ENCODE peak calls at places on chromosomes 5 and 9, in four cellular contexts. F is HCT116, T is HepG2, K is Panc1. C is an unnamed sample.

GRCh38 chr9:4862506-4863250 is 69.9 kb downstream of the RCL1 start:
- DNase-seq in F (no peak), T (no peak), K (no peak), C (peak)

GRCh38 chr5:116573279-116573616 is 1.4 kb downstream of the SEMA6A start:
- DNase-seq in F (no peak), T (no peak), K (no peak), C (no peak)

GRCh38 chr9:5040730-5041389 is 55.8 kb downstream of the JAK2 start:
- DNase-seq in F (no peak), T (no peak), K (no peak), C (no peak)

GRCh38 chr5:136802382-136802781 is 437.0 kb upstream of the TRPC7 start:
- DNase-seq in F (no peak), T (no peak), K (peak), C (no peak)

GRCh38 chr5:154406231-154406630 is 39.6 kb upstream of the SAP30L start:
- DNase-seq in F (peak), T (no peak), K (no peak), C (no peak)

GRCh38 chr5:6713274-6714181 is at the start of gene TENT4A:
- DNase-seq in F (no peak), T (no peak), K (no peak), C (peak)

GRCh38 chr5:18811616-18812015 is 1176.4 kb downstream of the CDH18 start:
- DNase-seq in F (no peak), T (no peak), K (no peak), C (no peak)

GRCh38 chr9:134002796-134003195 is 10.7 kb upstream of the VAV2 start:
- DNase-seq in F (no peak), T (no peak), K (no peak), C (no peak)

GRCh38 chr5:163564321-163564924 is 59.0 kb downstream of the MAT2B start:
- DNase-seq in F (peak), T (peak), K (peak), C (peak)

GRCh38 chr5:64971538-64971937 is 202.8 kb downstream of the CWC27 start:
- DNase-seq in F (no peak), T (no peak), K (no peak), C (no peak)

GRCh38 chr9:24245988-24246387 is 299.7 kb downstream of the IZUMO3 start:
- DNase-seq in F (peak), T (no peak), K (no peak), C (no peak)

GRCh38 chr5:76402251-76402879 is 720 bp upstream of the IQGAP2 start:
- DNase-seq in F (no peak), T (peak), K (no peak), C (peak)

GRCh38 chr9:82127993-82128710 is 139.6 kb downstream of the SPATA31D1 start:
- DNase-seq in F (no peak), T (no peak), K (no peak), C (no peak)

GRCh38 chr9:120909904-120910303 is 16.7 kb downstream of the TRAF1 start:
- DNase-seq in F (no peak), T (no peak), K (no peak), C (no peak)

GRCh38 chr9:16112116-16112515 is 559.3 kb downstream of the CCDC171 start:
- DNase-seq in F (no peak), T (no peak), K (no peak), C (no peak)

GRCh38 chr5:58357121-58357520 is 102.8 kb downstream of the PLK2 start:
- DNase-seq in F (no peak), T (no peak), K (no peak), C (no peak)

GRCh38 chr9:15421532-15421931 is 1.1 kb upstream of the SNAPC3 start:
- DNase-seq in F (no peak), T (no peak), K (no peak), C (no peak)

GRCh38 chr5:12022444-12022843 is 118.2 kb upstream of the CTNND2 start:
- DNase-seq in F (no peak), T (no peak), K (no peak), C (no peak)

GRCh38 chr9:71106992-71107391 is 14.4 kb downstream of the TRPM3 start:
- DNase-seq in F (no peak), T (no peak), K (no peak), C (no peak)

GRCh38 chr5:158483202-158483870 is 616.4 kb downstream of the EBF1 start:
- DNase-seq in F (no peak), T (no peak), K (no peak), C (no peak)

GRCh38 chr5:93428868-93429267 is 152.2 kb downstream of the NR2F1-AS1 start:
- DNase-seq in F (no peak), T (no peak), K (no peak), C (no peak)

GRCh38 chr9:130940693-130941576 is 1.9 kb upstream of the FIBCD1 start:
- DNase-seq in F (peak), T (peak), K (no peak), C (peak)

GRCh38 chr5:73233461-73234151 is 60.6 kb downstream of the TMEM174 start:
- DNase-seq in F (no peak), T (no peak), K (no peak), C (no peak)

GRCh38 chr9:87742813-87743428 is 17.0 kb downstream of the CTSL start:
- DNase-seq in F (no peak), T (no peak), K (no peak), C (peak)

GRCh38 chr5:134177197-134178171 is 734 bp upstream of the SKP1 start:
- DNase-seq in F (peak), T (peak), K (peak), C (peak)

GRCh38 chr5:121088341-121088740 is 624.2 kb downstream of the PRR16 start:
- DNase-seq in F (no peak), T (no peak), K (no peak), C (no peak)

GRCh38 chr9:97078362-97078761 is 39.4 kb upstream of the CTSV start:
- DNase-seq in F (no peak), T (no peak), K (no peak), C (no peak)

GRCh38 chr5:97245371-97245770 is 62.3 kb upstream of the RIOK2 start:
- DNase-seq in F (no peak), T (no peak), K (no peak), C (no peak)

GRCh38 chr9:69476016-69476415 is 151.0 kb downstream of the ENTREP1 start:
- DNase-seq in F (no peak), T (no peak), K (no peak), C (no peak)

GRCh38 chr5:148846930-148847329 is 20.5 kb downstream of the ADRB2 start:
- DNase-seq in F (no peak), T (no peak), K (no peak), C (no peak)

GRCh38 chr9:123637940-123638634 is 282.1 kb downstream of the CRB2 start:
- DNase-seq in F (no peak), T (no peak), K (no peak), C (no peak)

GRCh38 chr9:122122903-122123632 is 30.0 kb upstream of the TTLL11 start:
- DNase-seq in F (peak), T (peak), K (peak), C (peak)

GRCh38 chr5:136646915-136647314 is 281.6 kb upstream of the TRPC7 start:
- DNase-seq in F (no peak), T (no peak), K (no peak), C (no peak)

GRCh38 chr5:149940077-149940574 is 4.5 kb downstream of the PDE6A start:
- DNase-seq in F (no peak), T (no peak), K (no peak), C (no peak)

GRCh38 chr5:69000216-69000615 is 93.6 kb upstream of the SLC30A5 start:
- DNase-seq in F (no peak), T (no peak), K (no peak), C (no peak)

GRCh38 chr5:114223866-114224265 is 138.0 kb upstream of the KCNN2 start:
- DNase-seq in F (peak), T (peak), K (no peak), C (no peak)

GRCh38 chr9:31582071-31582470 is 802.4 kb upstream of the ACO1 start:
- DNase-seq in F (no peak), T (no peak), K (no peak), C (no peak)

GRCh38 chr9:82467478-82467877 is 478.9 kb downstream of the SPATA31D1 start:
- DNase-seq in F (no peak), T (no peak), K (no peak), C (no peak)

GRCh38 chr9:135335691-135336181 is 143.8 kb upstream of the PPP1R26 start:
- DNase-seq in F (no peak), T (no peak), K (no peak), C (no peak)

GRCh38 chr9:105195259-105195658 is 49.2 kb upstream of the SLC44A1 start:
- DNase-seq in F (no peak), T (no peak), K (no peak), C (no peak)

GRCh38 chr9:105194234-105194633 is 50.2 kb upstream of the SLC44A1 start:
- DNase-seq in F (no peak), T (no peak), K (no peak), C (no peak)

GRCh38 chr9:105193560-105193959 is 50.9 kb upstream of the SLC44A1 start:
- DNase-seq in F (no peak), T (no peak), K (no peak), C (no peak)

GRCh38 chr9:105188746-105189145 is 55.7 kb upstream of the SLC44A1 start:
- DNase-seq in F (no peak), T (no peak), K (no peak), C (no peak)

DNA sequence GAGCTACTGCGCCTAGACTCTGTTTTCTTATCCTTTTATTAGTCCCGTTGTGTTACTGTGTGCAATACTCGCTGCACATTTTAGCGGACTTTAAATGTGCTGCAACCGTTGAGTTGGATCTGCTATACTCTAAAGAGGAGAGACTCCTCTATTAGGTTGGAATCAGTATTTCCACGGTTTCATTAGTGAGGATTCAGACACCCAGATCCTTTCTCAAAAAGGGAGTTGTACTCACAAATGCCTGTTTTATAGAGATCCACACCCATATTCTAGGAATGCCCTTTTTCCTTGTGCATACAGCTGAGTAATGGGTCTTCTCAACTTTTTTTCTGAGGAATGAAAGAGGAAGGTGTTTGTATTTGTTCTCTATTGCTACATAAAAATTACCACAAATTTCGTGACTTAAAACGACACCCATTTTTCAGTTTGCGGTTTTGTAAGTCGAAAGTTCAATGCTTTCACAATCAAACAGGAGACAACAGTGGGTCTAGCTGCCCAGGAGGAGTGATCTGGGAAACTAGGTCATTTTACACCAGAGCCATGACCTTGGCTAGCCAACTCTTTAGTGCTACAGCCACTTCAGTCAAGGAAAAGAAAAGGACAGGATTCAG is 52.8 kb upstream of the SLC44A1 start:
- DNase-seq in F (no peak), T (peak), K (no peak), C (no peak)
- TF ChIP-seq TCF7L2 in F (no peak), T (no peak), K (no peak), C (no peak)

GRCh38 chr9:119698535-119698934 is 329.3 kb upstream of the BRINP1 start:
- DNase-seq in F (no peak), T (no peak), K (no peak), C (no peak)
- TF ChIP-seq TCF7L2 in F (no peak), T (no peak), K (no peak), C (no peak)

GRCh38 chr5:119435436-119436132 is 16.7 kb upstream of the HSD17B4 start:
- DNase-seq in F (no peak), T (peak), K (no peak), C (peak)
- TF ChIP-seq TCF7L2 in F (no peak), T (no peak), K (no peak), C (no peak)

GRCh38 chr5:135223404-135223803 is 175.6 kb downstream of the MACROH2A1 start:
- DNase-seq in F (no peak), T (peak), K (no peak), C (no peak)
- TF ChIP-seq TCF7L2 in F (no peak), T (no peak), K (no peak), C (no peak)

C was measured in K562.